ENCODE peak calls at places on chromosomes 4 and X, in eight cellular contexts. N is body of pancreas, Z is kidney, C is WERI-Rb-1, P is fibroblast of lung, V is RWPE2, T is astrocyte, A is psoas muscle. F is an unnamed sample.
A peak's percentile ranks its signal among the peaks of the same experiment; 100 is the strongest.

GRCh38 chr4:62004881-62005280 is 804.8 kb downstream of the ADGRL3 start:
- DNase-seq in N (no peak), Z (no peak), A (no peak), C (no peak), T (no peak), P (no peak), V (no peak), F (no peak)

GRCh38 chr4:67700119-67700873 is 659 bp downstream of the UBA6 start:
- DNase-seq in P (peak; percentile 37), C (no peak), Z (no peak), V (no peak), T (peak; percentile 25), N (no peak), A (no peak), F (peak; percentile 3)

GRCh38 chr4:14958436-14958835 is 43.8 kb upstream of the CPEB2 start:
- DNase-seq in C (no peak), A (no peak), P (no peak), T (no peak), N (no peak), Z (no peak), V (no peak), F (no peak)

GRCh38 chr4:65193985-65194384 is 476.3 kb downstream of the EPHA5 start:
- DNase-seq in N (no peak), T (no peak), C (no peak), Z (peak; percentile 51), A (no peak), V (no peak), P (no peak), F (no peak)

GRCh38 chr4:41028392-41029076 is 185.8 kb downstream of the APBB2 start:
- DNase-seq in Z (no peak), C (no peak), V (no peak), A (no peak), N (no peak), P (peak; percentile 61), T (peak; percentile 52), F (no peak)

GRCh38 chr4:44145868-44146267 is 302.7 kb downstream of the KCTD8 start:
- DNase-seq in Z (no peak), A (no peak), C (no peak), T (peak; percentile 36), V (no peak), P (peak; percentile 51), N (no peak), F (no peak)

GRCh38 chrX:7214251-7214650 is 66.3 kb upstream of the PUDP start:
- DNase-seq in A (no peak), P (no peak), T (no peak), N (no peak), Z (no peak), V (no peak), C (no peak), F (no peak)

GRCh38 chr4:47718691-47719090 is 119.2 kb downstream of the CORIN start:
- DNase-seq in Z (no peak), T (no peak), A (no peak), N (no peak), P (no peak), V (no peak), C (no peak), F (no peak)

GRCh38 chr4:127686656-127687055 is 43.5 kb upstream of the SLC25A31 start:
- DNase-seq in T (peak; percentile 36), Z (no peak), A (no peak), V (no peak), P (peak; percentile 58), N (no peak), C (no peak), F (no peak)

GRCh38 chrX:12210921-12211320 is 72.6 kb downstream of the FRMPD4 start:
- DNase-seq in A (no peak), C (no peak), P (peak; percentile 38), V (no peak), T (peak; percentile 13), Z (no peak), N (no peak), F (no peak)

GRCh38 chrX:12206413-12206812 is 68.1 kb downstream of the FRMPD4 start:
- DNase-seq in Z (no peak), V (no peak), A (no peak), P (no peak), C (no peak), N (no peak), T (no peak), F (no peak)

GRCh38 chrX:12210196-12210815 is 72.0 kb downstream of the FRMPD4 start:
- DNase-seq in Z (no peak), A (no peak), P (peak; percentile 72), C (no peak), V (peak; percentile 51), N (peak; percentile 5), T (peak; percentile 57), F (no peak)
- H3K4me3 ChIP-seq in Z (no peak overlapping the region), A (no peak overlapping the region), P (peak overlapping the region; percentile 16), C (no peak overlapping the region), V (no peak overlapping the region), N (no peak overlapping the region), T (no peak overlapping the region), F (no peak overlapping the region)

GRCh38 chr4:69894221-69894620 is 34.3 kb upstream of the SULT1E1 start:
- DNase-seq in P (no peak), T (no peak), V (no peak), N (no peak), Z (no peak), C (no peak), A (no peak), F (no peak)

GRCh38 chr4:69894706-69895105 is 34.8 kb upstream of the SULT1E1 start:
- DNase-seq in T (no peak), V (no peak), A (no peak), P (no peak), Z (no peak), N (no peak), C (no peak), F (no peak)

GRCh38 chr4:69896530-69897116 is 34.2 kb upstream of the CSN1S1 start:
- DNase-seq in T (no peak), C (no peak), V (no peak), Z (no peak), P (no peak), N (no peak), A (no peak), F (no peak)
- TF ChIP-seq CTCF in T (peak; percentile 37), C (peak; percentile 10), V (peak; percentile 64), Z (peak; percentile 12), P (peak; percentile 5), N (peak; percentile 37), A (no peak), F (peak; percentile 59)

GRCh38 chr4:104490096-104490769 is 4.5 kb downstream of the CXXC4 start:
- DNase-seq in V (no peak), N (peak; percentile 33), T (peak; percentile 6), P (no peak), Z (no peak), C (peak; percentile 39), A (no peak), F (no peak)

GRCh38 chr4:104489731-104490095 is 5.0 kb downstream of the CXXC4 start:
- DNase-seq in A (no peak), C (no peak), T (no peak), N (no peak), Z (no peak), P (no peak), V (no peak), F (no peak)

GRCh38 chr4:104491396-104491821 is 3.3 kb downstream of the CXXC4 start:
- DNase-seq in A (peak; percentile 69), Z (peak; percentile 76), C (peak; percentile 80), N (no peak), T (peak; percentile 18), V (no peak), P (peak; percentile 50), F (no peak)

GRCh38 chr4:104491826-104492771 is 2.6 kb downstream of the CXXC4 start:
- DNase-seq in Z (peak; percentile 9), V (no peak), T (peak; percentile 29), P (peak; percentile 41), N (peak; percentile 32), A (no peak), C (peak; percentile 64), F (no peak)

DNA sequence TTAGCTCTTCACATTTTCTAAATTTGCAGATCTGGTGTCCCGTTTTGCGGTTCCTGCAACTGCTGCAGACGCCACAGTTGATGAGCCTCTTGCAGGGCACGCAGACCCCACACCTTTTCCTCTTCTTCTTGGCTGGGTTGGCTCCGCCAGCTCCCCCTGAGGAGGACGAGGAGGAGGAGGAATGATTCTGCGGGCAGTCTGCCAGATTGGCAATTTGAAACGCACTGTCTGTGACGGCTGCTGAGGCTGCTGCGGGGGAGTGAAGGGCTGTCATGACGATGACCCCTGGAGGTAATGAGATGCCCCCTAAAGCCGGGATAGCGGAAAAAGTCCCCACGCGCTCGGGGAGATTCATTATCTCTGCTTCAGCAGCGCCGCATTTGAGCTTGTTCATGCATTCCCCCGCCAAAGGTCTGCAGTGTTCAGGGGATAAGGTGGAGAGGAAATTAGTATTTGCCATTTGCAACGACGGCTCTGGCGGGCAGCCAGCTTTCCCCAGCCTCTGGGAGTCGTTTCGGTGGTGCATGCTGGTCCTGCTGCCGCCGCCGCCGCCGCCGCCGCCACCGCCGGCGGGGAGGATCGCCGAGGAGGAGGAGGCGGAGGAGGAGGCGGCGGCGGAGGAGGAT is 3.8 kb downstream of the CXXC4 start:
- DNase-seq in T (peak; percentile 43), P (peak; percentile 62), C (peak; percentile 86), A (peak; percentile 82), N (peak; percentile 80), Z (peak; percentile 94), V (peak; percentile 49), F (no peak)
- H3K4me3 ChIP-seq in T (peak overlapping the region; percentile 73), P (peak overlapping the region; percentile 27), C (peak overlapping the region; percentile 83), A (peak overlapping the region; percentile 74), N (peak overlapping the region; percentile 52), Z (peak overlapping the region; percentile 62), V (peak overlapping the region; percentile 35), F (peak overlapping the region; percentile 62)

DNA sequence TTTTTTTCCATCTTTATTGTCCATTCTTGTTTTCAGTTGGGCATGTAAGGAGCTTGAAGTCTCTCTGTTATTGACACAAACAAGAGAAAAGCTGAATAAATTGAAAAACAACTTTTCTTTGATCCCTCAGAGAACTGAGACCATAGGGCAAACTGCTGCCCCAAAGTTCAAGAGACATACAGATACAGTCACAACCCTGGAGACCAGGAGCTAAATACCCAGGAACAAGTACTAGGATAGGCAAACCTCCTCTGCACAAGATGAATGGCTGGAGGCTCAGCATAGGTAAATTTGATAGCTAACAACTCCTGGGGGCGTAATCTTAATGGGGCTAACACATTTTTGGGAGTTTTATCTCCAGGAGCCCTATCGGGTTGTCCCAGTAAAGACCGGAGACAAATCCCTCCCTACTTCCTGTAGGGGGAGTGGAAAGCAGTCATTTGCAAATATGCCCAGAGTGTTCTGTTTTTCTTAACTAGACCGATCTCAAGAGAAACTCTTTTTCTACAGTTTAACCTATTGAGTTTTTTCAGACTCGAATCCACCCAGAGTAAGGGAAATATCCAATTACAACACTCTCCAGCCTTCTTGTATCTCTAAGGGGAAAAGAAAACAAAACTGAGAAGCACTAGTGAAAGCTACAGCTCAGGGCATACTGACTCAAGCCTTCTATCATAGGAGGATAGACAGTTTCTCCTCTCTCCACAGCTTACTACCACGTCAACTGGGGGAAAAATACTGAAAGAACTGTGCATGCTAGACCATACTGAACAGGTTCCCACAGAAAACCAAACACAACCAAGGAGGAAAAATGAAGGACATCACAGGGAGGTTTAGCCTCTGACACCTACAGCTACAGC is 23.1 kb downstream of the MAGEA8 start:
- DNase-seq in T (no peak), C (no peak), N (no peak), P (peak; percentile 1), A (no peak), V (no peak), Z (no peak), F (no peak)
- TF ChIP-seq CTCF in T (no peak), C (no peak), N (peak; percentile 12), P (peak; percentile 30), A (no peak), V (no peak), Z (no peak), F (no peak)

DNA sequence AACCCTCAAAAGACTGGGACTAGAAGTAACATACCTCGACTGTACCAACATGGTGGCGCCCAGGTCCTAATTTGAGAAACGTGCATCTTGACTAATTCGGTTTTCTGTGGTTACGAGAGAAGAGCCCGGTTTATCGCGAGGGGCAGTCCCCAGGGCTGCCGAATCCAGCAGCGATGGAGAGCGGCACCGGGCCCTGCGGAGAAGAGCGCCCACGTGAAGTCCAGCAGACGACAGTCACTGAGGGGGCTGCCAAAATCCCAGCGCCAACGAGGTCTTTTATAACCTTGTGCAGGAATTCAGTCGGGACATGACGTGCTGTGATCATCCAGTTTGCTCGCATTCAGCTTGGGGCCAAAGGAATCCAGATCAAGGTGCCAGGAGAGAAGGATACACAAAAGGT is 187.5 kb upstream of the SLITRK2 start:
- DNase-seq in V (no peak), C (no peak), T (no peak), N (no peak), Z (no peak), P (no peak), A (no peak), F (no peak)
- H3K4me3 ChIP-seq in V (no peak overlapping the region), C (no peak overlapping the region), T (no peak overlapping the region), N (no peak overlapping the region), Z (no peak overlapping the region), P (no peak overlapping the region), A (no peak overlapping the region), F (no peak overlapping the region)

F was measured in retinal pigment epithelial cell.